ENCODE peak calls at places on chromosome 15, in five cellular contexts. N is heart left ventricle, T is breast epithelium, B is gastrocnemius medialis, P is right lobe of liver. V is an unnamed sample. For H3K4me1, the result is how much of the 10 kb centered on the place peaks cover.

GRCh38 chr15:50519740-50520425 is 26.6 kb downstream of the USP50 start:
- DNase-seq in P (no peak), N (no peak), T (no peak), B (no peak), V (no peak)

GRCh38 chr15:88661041-88661765 is 22.4 kb downstream of the ISG20 start:
- DNase-seq in B (no peak), N (no peak), T (no peak), P (no peak), V (no peak)

GRCh38 chr15:65812467-65812866 is 20.4 kb upstream of the DENND4A start:
- DNase-seq in T (no peak), B (no peak), P (no peak), N (no peak), V (no peak)

GRCh38 chr15:73440571-73440970 is 2.4 kb upstream of the REC114 start:
- DNase-seq in N (no peak), B (no peak), T (no peak), P (no peak), V (no peak)

GRCh38 chr15:75727851-75728715 is 15.4 kb upstream of the CSPG4 start:
- DNase-seq in N (peak), T (peak), P (peak), B (no peak), V (peak)

GRCh38 chr15:70383856-70384255 is 286.1 kb upstream of the TLE3 start:
- DNase-seq in N (no peak), P (no peak), B (no peak), T (no peak), V (no peak)

GRCh38 chr15:95604634-95605036 is 725.9 kb upstream of the NR2F2 start:
- DNase-seq in N (peak), P (no peak), T (no peak), B (no peak), V (peak)

GRCh38 chr15:34693053-34693744 is 61.6 kb downstream of the GJD2 start:
- DNase-seq in P (no peak), N (no peak), B (no peak), T (no peak), V (no peak)

GRCh38 chr15:82056900-82057825 is 11.3 kb upstream of the MEX3B start:
- DNase-seq in B (no peak), N (no peak), T (no peak), P (no peak), V (no peak)

GRCh38 chr15:48297668-48298067 is 33.6 kb upstream of the DUT start:
- DNase-seq in T (no peak), P (no peak), B (no peak), N (no peak), V (no peak)

GRCh38 chr15:85750319-85750806 is 44.4 kb downstream of the KLHL25 start:
- DNase-seq in B (peak), N (peak), P (no peak), T (peak), V (peak)

GRCh38 chr15:28021281-28022039 is 77.7 kb downstream of the OCA2 start:
- DNase-seq in N (no peak), P (peak), T (no peak), B (no peak), V (peak)

GRCh38 chr15:95591886-95592285 is 738.6 kb upstream of the NR2F2 start:
- DNase-seq in P (no peak), N (no peak), T (no peak), B (no peak), V (no peak)

GRCh38 chr15:90141646-90142045 is 39.4 kb upstream of the IDH2 start:
- DNase-seq in T (no peak), B (no peak), P (no peak), N (no peak), V (no peak)

GRCh38 chr15:35774653-35775052 is 228.7 kb upstream of the DPH6 start:
- DNase-seq in T (no peak), P (no peak), N (no peak), B (no peak), V (no peak)

GRCh38 chr15:91926871-91927270 is 73.4 kb downstream of the SLCO3A1 start:
- DNase-seq in T (no peak), P (no peak), B (no peak), N (no peak), V (no peak)

GRCh38 chr15:58472821-58473581 is 41.2 kb downstream of the LIPC start:
- DNase-seq in P (no peak), B (no peak), T (no peak), N (no peak), V (no peak)

GRCh38 chr15:43775411-43775965 is 1.3 kb downstream of the ELL3 start:
- DNase-seq in T (peak), P (peak), N (no peak), B (no peak), V (peak)

DNA sequence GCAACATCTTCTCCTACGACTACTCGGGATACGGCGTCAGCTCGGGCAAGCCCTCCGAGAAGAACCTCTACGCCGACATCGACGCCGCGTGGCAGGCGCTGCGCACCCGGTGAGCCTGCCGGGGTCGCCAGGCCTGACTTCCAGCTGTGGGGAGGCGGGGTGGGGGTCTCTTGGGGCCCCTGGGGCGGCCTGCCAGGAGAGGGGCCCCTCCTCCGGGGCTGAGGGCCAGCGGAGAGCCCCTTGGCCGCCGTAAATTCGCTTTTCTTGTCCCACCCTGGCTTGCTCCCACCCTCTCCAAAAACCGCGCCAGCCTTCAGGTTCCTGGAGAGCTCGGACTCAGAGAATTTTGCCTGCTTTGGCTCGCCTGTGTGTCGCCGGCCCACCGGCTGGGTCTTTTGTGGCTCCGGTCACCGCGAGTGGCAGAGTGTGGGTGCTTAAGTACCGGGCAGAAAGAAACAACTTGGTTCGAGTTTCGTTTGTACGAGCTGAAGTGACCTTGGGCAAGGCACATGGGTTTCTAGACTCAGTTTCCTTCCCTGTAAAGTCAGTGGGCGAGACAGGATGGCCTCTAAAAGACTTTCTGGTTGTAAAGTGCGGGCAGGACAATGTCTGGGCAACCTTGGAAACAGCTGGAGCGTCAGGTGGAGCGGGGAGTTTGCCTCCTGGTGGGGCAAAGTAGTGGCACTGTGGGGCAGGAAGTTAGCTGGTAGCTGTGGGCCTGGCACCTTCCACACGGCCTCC is 971 bp downstream of the ABHD17C start:
- DNase-seq in B (no peak), N (peak), P (peak), T (no peak), V (peak)
- TF ChIP-seq POLR2A in B (no peak), N (no peak), P (no peak), T (no peak), V (no peak)

GRCh38 chr15:101250331-101250730 is 1.5 kb downstream of the CHSY1 start:
- DNase-seq in N (no peak), B (no peak), P (no peak), T (no peak), V (no peak)
- TF ChIP-seq CTCF in N (no peak), B (no peak), P (no peak), T (no peak), V (no peak)

GRCh38 chr15:78301326-78301725 is 1.9 kb upstream of the SKIC8 start:
- DNase-seq in P (no peak), N (no peak), T (no peak), B (no peak), V (no peak)
- H3K4me1 ChIP-seq in P (under half), N (under half), T (under half), B (under half), V (under half)

DNA sequence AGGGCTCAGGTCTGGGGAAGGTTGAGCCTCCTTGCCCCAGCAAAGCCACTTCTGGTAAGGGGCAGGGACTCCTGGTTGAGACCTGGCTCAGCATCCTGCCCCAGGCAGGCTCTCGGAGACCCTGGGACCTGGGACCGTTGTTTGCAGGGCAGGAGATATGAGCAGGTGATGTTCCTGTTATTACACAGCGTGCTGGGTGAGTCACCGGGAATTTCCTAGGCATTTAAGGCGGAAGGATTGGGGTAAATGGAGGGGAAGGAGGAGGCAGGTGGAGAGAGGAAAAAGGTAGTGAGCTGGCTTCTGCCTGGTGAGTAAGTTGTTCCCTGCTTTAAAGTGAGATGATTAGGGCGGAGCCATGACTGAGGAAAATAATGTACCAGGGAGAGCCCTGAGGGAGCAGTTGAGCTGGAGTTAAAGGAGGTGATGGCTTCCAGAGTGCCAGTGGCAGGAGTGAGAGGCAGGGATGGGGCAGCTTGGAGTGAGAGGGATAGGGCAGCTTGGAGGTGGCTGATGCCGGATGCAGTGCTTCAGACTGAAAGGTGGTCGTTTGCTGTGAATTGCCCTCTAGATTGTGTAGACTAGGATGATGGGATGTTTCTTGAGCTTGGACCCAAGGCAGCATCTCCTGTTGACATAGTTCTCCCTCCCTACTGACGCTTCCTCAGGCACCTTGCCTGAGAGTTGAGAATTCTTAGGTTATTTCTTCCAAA is 79.4 kb downstream of the AAGAB start:
- DNase-seq in T (no peak), P (no peak), N (no peak), B (no peak), V (no peak)
- TF ChIP-seq POLR2A in T (no peak), P (no peak), N (no peak), B (no peak), V (no peak)

DNA sequence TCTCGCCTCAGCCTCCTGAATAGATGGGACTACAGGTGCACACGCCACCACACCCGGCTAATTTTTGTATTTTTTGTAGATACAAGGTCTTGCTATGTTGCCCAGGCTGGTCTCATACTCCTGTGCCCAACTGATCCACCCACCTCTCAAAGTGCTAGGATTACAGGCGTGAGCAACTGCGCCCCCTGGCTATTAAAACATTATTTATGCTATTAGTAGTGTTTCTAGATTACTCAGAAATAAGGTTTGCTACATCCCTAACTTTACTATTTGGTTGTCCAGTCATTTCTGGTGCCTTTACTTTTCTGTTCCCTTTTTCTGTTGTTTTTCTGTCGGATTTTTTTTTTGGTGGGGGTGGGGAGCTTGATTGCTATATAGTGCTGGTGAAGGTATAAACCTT is 393.6 kb upstream of the TPM1 start:
- DNase-seq in B (no peak), N (no peak), T (no peak), P (no peak), V (no peak)
- TF ChIP-seq CTCF in B (peak), N (peak), T (no peak), P (peak), V (peak)

GRCh38 chr15:68197661-68198437 is 7.3 kb downstream of the CALML4 start:
- DNase-seq in N (no peak), P (no peak), T (no peak), B (no peak), V (no peak)

GRCh38 chr15:68192804-68193521 is 12.2 kb downstream of the CALML4 start:
- DNase-seq in T (no peak), P (no peak), N (peak), B (no peak), V (no peak)

GRCh38 chr15:68196445-68197169 is 8.5 kb downstream of the CALML4 start:
- DNase-seq in P (no peak), N (no peak), T (no peak), B (no peak), V (no peak)

GRCh38 chr15:68197170-68197492 is 8.0 kb downstream of the CALML4 start:
- DNase-seq in T (no peak), N (no peak), P (no peak), B (no peak), V (no peak)

GRCh38 chr15:68195336-68196112 is 9.6 kb downstream of the CALML4 start:
- DNase-seq in N (no peak), B (no peak), T (peak), P (no peak), V (no peak)
- H3K4me1 ChIP-seq in N (under half), B (under half), T (under half), P (under half), V (under half)

DNA sequence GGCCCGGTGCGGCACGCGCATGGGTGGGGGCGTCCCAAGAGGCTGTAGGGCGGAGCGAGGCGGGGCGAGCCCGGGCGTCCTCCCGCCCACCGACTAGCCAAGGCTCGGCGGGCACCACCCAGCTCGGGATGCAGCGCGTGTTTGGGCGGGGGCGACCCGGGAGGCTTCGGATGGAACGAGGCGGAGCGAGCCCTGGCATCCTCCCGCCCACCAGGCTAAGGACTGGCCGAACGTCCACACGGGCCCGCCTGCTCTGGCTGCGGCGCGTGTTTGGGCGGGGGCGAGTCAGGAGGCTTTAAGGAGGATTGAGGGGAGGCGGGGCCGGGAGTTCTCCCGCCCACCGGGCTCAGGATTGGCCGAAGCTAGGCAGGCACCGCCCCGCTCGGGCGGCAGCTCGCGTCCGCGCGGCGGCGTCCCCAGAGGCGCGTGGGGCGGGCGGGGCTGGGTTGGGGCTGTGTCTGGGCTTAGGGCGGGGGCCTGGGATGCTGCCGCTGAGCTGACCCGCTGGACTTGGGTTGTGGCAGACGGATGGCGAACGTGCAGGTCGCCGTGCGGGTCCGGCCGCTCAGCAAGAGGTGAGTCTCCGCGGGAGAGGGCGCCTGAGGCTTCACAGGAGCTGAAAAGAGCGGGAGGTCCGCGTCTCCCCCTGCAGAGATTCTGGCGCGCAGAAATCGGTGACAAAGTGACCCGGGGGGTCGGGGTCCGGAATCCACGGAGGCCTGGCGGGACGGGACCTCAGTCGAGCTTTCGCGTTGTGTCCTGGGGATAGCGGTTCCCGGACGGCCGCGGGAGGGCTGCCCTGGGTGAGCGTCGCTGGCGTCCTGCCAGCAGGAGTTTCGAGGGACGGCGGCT is at the start of gene STARD9:
- DNase-seq in T (peak), N (peak), B (peak), P (peak), V (peak)
- TF ChIP-seq POLR2A in T (peak), N (no peak), B (peak), P (peak), V (peak)

GRCh38 chr15:80974914-80975313 is 14.7 kb downstream of the MESD start:
- DNase-seq in N (no peak), P (no peak), B (no peak), T (no peak), V (no peak)

GRCh38 chr15:80979538-80980200 is 9.9 kb downstream of the MESD start:
- DNase-seq in B (no peak), T (no peak), P (no peak), N (no peak), V (no peak)

GRCh38 chr15:80978685-80979084 is 10.9 kb downstream of the MESD start:
- DNase-seq in B (no peak), P (no peak), N (no peak), T (no peak), V (peak)

GRCh38 chr15:80976851-80977250 is 12.8 kb downstream of the MESD start:
- DNase-seq in N (no peak), T (no peak), P (no peak), B (no peak), V (no peak)

GRCh38 chr15:80977627-80978036 is 12.0 kb downstream of the MESD start:
- DNase-seq in T (no peak), P (peak), B (no peak), N (peak), V (peak)
- TF ChIP-seq CTCF in T (no peak), P (peak), B (peak), N (peak), V (peak)

DNA sequence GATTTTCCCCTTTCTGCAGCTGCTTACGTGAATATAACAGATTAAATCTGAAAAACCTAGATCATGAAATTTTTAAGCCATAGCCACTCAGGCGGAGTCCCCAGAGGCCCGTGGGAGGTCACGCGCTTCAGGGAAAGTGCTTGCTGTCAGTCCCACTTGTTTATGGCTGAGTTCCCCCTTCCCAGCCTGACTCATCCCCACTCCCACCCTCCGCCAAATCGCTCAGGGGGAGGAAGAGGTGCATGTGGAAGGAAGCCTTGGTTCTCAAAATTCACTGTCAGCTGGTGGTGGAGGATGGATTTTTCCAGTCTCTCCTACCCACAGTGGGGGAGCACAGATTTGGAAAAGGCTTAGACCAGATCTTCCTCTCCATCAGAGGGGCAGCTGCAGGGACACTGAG is 67.4 kb downstream of the CORO2B start:
- DNase-seq in P (no peak), N (no peak), B (no peak), T (peak), V (no peak)
- H3K4me1 ChIP-seq in P (under half), N (under half), B (under half), T (under half), V (under half)

V was measured in body of pancreas.